ENCODE peak calls at places on chromosome 11, in six cellular contexts. E is tibial nerve, J is GM06990, L is IMR-90, T is fibroblast of the aortic adventitia, X is prostate gland. V is an unnamed sample.

GRCh38 chr11:36026315-36026968 is 82.6 kb downstream of the LDLRAD3 start:
- DNase-seq in T (no peak), X (no peak), L (no peak), J (no peak), E (no peak), V (no peak)

GRCh38 chr11:132943325-132943736 is 589.0 kb downstream of the OPCML start:
- DNase-seq in T (peak; percentile 0), L (no peak), J (no peak), E (no peak), X (no peak), V (no peak)

GRCh38 chr11:33574366-33574765 is 126.3 kb downstream of the C11orf91 start:
- DNase-seq in L (no peak), X (no peak), E (no peak), J (no peak), T (no peak), V (no peak)

GRCh38 chr11:94650756-94651155 is 83.6 kb downstream of the PIWIL4 start:
- DNase-seq in E (peak; percentile 62), X (no peak), T (peak; percentile 85), L (peak; percentile 69), J (no peak), V (no peak)

GRCh38 chr11:114651145-114651718 is 27.1 kb upstream of the NXPE2 start:
- DNase-seq in X (no peak), E (no peak), L (no peak), J (no peak), T (no peak), V (no peak)

GRCh38 chr11:134613646-134614045 is 201.6 kb upstream of the B3GAT1 start:
- DNase-seq in E (no peak), X (no peak), L (no peak), J (no peak), T (no peak), V (no peak)

GRCh38 chr11:122862091-122862490 is 20.5 kb upstream of the JHY start:
- DNase-seq in E (no peak), T (no peak), J (no peak), L (no peak), X (no peak), V (no peak)

GRCh38 chr11:127193916-127194315 is 193.3 kb upstream of the KIRREL3 start:
- DNase-seq in L (no peak), E (no peak), T (no peak), J (no peak), X (no peak), V (no peak)

GRCh38 chr11:34128824-34129223 is 23.4 kb downstream of the NAT10 start:
- DNase-seq in J (no peak), T (no peak), X (no peak), E (no peak), L (no peak), V (no peak)

GRCh38 chr11:43578346-43579170 is 102.0 kb upstream of the HSD17B12 start:
- DNase-seq in L (peak; percentile 74), J (no peak), E (no peak), T (peak; percentile 42), X (no peak), V (no peak)

GRCh38 chr11:72217856-72218745 is 1.5 kb downstream of the FOLR2 start:
- DNase-seq in X (no peak), L (no peak), E (no peak), T (no peak), J (no peak), V (no peak)

GRCh38 chr11:3186166-3186953 is 21.2 kb upstream of the OSBPL5 start:
- DNase-seq in T (no peak), J (no peak), L (no peak), E (no peak), X (no peak), V (no peak)

GRCh38 chr11:85863855-85864254 is 8.7 kb downstream of the CCDC83 start:
- DNase-seq in T (no peak), E (no peak), X (no peak), L (no peak), J (no peak), V (no peak)

GRCh38 chr11:132318421-132319157 is 948.2 kb downstream of the NTM start:
- DNase-seq in X (no peak), L (peak; percentile 76), E (no peak), J (no peak), T (peak; percentile 5), V (no peak)

GRCh38 chr11:115477410-115477809 is 26.8 kb downstream of the CADM1 start:
- DNase-seq in T (no peak), X (no peak), E (no peak), L (no peak), J (no peak), V (no peak)

DNA sequence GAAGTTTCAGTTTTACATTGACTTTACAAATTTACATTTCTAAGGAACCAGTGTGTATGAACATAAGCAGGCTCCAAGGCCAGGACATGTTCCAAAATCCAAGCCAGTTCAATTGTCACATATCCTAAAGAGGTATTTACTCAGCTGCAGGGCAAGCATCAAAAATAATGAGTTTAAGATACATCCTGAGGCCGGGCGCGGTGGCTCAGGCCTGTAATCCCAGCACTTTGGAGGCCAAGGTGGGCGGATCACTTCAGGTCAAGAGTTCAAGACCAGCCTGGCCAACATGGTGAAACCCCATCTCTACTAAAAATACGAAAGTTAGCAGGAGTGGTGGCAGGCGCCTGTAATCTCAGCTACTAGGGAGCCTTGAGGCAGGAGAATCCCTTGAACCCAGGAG is 39.0 kb upstream of the AKIP1 start:
- DNase-seq in X (no peak), J (no peak), E (no peak), L (no peak), T (no peak), V (no peak)
- H3K4me3 ChIP-seq in X (no peak overlapping the region), J (no peak overlapping the region), E (no peak overlapping the region), L (no peak overlapping the region), T (no peak overlapping the region), V (no peak overlapping the region)

DNA sequence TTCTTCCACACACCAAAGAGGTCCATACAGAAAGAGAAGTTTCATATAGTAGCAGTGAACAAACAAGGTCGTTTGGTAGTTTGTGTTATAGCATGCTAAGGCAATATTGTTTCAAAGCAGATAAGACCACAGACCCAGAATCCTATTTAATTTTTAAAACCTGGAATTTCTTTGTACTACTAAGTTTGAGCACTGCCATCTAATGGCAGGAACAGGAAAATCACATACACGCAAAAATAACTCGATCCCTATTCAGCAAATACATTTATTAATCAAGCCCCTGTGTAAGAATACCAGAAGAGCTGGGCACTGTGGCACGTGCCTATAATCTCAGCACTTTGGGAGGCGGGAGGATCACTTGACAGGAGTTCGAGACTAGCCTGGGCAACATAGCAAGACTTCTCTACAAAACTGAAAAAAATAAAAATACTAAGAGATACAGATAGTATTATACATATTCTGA is 2.9 kb upstream of the BTBD10 start:
- DNase-seq in X (no peak), J (no peak), T (peak; percentile 64), L (peak; percentile 55), E (peak; percentile 18), V (no peak)
- TF ChIP-seq CTCF in X (peak; percentile 25), J (peak; percentile 66), T (peak; percentile 61), L (peak; percentile 65), E (peak; percentile 67), V (peak; percentile 60)

DNA sequence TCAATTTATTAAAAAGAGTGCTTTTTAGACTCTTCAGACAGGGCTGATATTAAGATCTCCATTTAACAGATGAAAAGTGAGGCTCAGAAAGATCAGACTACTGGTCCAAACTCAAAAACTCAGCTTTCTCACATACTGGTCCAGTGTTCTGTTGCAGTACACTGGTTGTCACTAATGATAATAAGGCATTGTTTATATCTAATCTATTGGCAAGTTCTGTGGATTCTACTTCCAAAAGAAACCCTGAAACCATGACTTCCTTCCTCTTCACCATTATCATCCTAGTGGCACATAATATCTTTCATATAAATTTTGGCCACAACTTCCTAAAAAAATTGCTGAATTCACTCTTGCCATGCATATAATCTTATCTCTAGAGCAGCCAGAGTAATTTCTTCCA is 36.9 kb downstream of the F2 start:
- DNase-seq in X (no peak), T (peak; percentile 8), L (no peak), J (no peak), E (no peak), V (no peak)
- H3K4me3 ChIP-seq in X (no peak overlapping the region), T (no peak overlapping the region), L (no peak overlapping the region), J (no peak overlapping the region), E (no peak overlapping the region), V (no peak overlapping the region)

GRCh38 chr11:131246156-131246555 is 124.3 kb upstream of the NTM start:
- DNase-seq in L (no peak), J (no peak), X (no peak), E (no peak), T (no peak), V (no peak)

GRCh38 chr11:131248588-131248987 is 121.8 kb upstream of the NTM start:
- DNase-seq in E (no peak), J (no peak), T (no peak), L (no peak), X (no peak), V (no peak)

GRCh38 chr11:131242616-131243015 is 127.8 kb upstream of the NTM start:
- DNase-seq in L (no peak), T (no peak), J (no peak), E (no peak), X (no peak), V (no peak)

DNA sequence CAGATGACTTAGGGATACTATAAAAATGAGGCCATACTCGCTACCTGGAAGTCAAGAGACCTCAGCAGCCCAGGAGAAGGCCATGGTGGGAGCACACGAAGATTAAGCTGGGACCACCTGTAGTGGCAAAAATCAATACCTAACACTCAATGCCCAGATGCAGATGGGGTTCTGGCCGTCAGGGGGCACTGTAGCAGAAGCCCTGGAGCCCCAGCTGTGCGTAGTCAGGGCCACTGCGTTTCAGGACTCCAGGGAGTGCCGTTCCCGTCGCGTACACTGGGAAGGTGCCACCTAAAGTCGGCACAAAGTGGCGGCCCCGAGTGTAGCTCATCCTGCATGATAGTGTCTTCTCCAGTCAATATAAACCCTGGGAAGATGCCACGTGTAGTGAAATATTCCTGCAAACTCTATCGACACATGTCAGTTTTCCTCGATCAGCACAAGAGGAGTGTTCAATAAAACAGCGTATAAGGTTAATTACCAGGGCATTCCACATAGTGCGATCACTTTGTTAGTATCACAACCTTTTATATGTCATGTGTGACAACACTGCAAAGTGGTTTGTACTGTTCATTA is 123.7 kb upstream of the NTM start:
- DNase-seq in L (no peak), J (peak; percentile 4), X (no peak), T (no peak), E (peak; percentile 12), V (no peak)
- TF ChIP-seq CTCF in L (peak; percentile 29), J (peak; percentile 73), X (peak; percentile 13), T (peak; percentile 25), E (peak; percentile 10), V (peak; percentile 69)

GRCh38 chr11:66421492-66422205 is 814 bp downstream of the NPAS4 start:
- DNase-seq in T (peak; percentile 91), J (peak; percentile 82), E (peak; percentile 96), X (peak; percentile 91), L (peak; percentile 87), V (peak; percentile 26)
- H3K4me3 ChIP-seq in T (no peak overlapping the region), J (no peak overlapping the region), E (no peak overlapping the region), X (no peak overlapping the region), L (no peak overlapping the region), V (no peak overlapping the region)